ENCODE peak calls at places on chromosomes 16 and 17, in seven cellular contexts. N is brain microvascular endothelial cell, V is left ventricle myocardium inferior, A is osteoblast, Y is suprapubic skin, L is SK-N-SH, H is cardiac fibroblast. Z is an unnamed sample.

GRCh38 chr16:4391635-4392381 is 20.2 kb downstream of the VASN start:
- DNase-seq in N (no peak), V (no peak), A (peak; percentile 87), Y (no peak), L (peak; percentile 88), H (no peak), Z (no peak)

GRCh38 chr17:1713878-1714487 is 3.8 kb upstream of the TLCD2 start:
- DNase-seq in N (no peak), V (no peak), A (peak; percentile 73), Y (no peak), L (peak; percentile 62), H (no peak), Z (peak; percentile 50)

GRCh38 chr17:36527851-36528250 is 6.8 kb downstream of the MYO19 start:
- DNase-seq in N (no peak), V (no peak), A (no peak), Y (peak; percentile 64), L (no peak), H (no peak), Z (no peak)

GRCh38 chr17:31448467-31449077 is 57.1 kb downstream of the RAB11FIP4 start:
- DNase-seq in N (no peak), V (no peak), A (peak; percentile 88), Y (no peak), L (no peak), H (peak; percentile 23), Z (peak; percentile 55)

GRCh38 chr17:48505788-48506187 is 25.0 kb downstream of the HOXB1 start:
- DNase-seq in N (peak; percentile 70), V (no peak), A (no peak), Y (no peak), L (no peak), H (peak; percentile 96), Z (peak; percentile 94)

GRCh38 chr16:87201052-87201451 is 116.1 kb downstream of the C16orf95 start:
- DNase-seq in N (peak; percentile 99), V (peak; percentile 71), A (peak; percentile 94), Y (no peak), L (no peak), H (peak; percentile 100), Z (peak; percentile 99)

GRCh38 chr17:14058051-14058450 is 11.3 kb upstream of the COX10 start:
- DNase-seq in N (no peak), V (no peak), A (no peak), Y (no peak), L (no peak), H (no peak), Z (peak; percentile 97)

GRCh38 chr16:88468289-88469129 is 15.4 kb downstream of the ZFPM1 start:
- DNase-seq in N (no peak), V (no peak), A (peak; percentile 96), Y (no peak), L (peak; percentile 89), H (no peak), Z (no peak)

GRCh38 chr17:47791025-47791424 is 30.6 kb downstream of the OSBPL7 start:
- DNase-seq in N (no peak), V (no peak), A (no peak), Y (peak; percentile 26), L (no peak), H (no peak), Z (no peak)

GRCh38 chr17:64739316-64740058 is 77.4 kb upstream of the SMURF2 start:
- DNase-seq in N (no peak), V (no peak), A (peak; percentile 80), Y (peak; percentile 45), L (no peak), H (peak; percentile 82), Z (peak; percentile 71)

GRCh38 chr16:62036101-62036806 is at the start of gene CDH8:
- DNase-seq in N (peak; percentile 36), V (no peak), A (no peak), Y (no peak), L (peak; percentile 22), H (peak; percentile 14), Z (peak; percentile 23)

GRCh38 chr17:27257031-27257357 is 36.9 kb upstream of the WSB1 start:
- DNase-seq in N (no peak), V (no peak), A (no peak), Y (no peak), L (no peak), H (no peak), Z (no peak)

GRCh38 chr16:13936596-13937081 is 16.7 kb downstream of the ERCC4 start:
- DNase-seq in N (peak; percentile 43), V (no peak), A (no peak), Y (no peak), L (no peak), H (peak; percentile 74), Z (peak; percentile 75)

GRCh38 chr16:85856054-85856453 is 42.9 kb upstream of the IRF8 start:
- DNase-seq in N (no peak), V (no peak), A (peak; percentile 37), Y (no peak), L (no peak), H (no peak), Z (no peak)

GRCh38 chr17:13017623-13018462 is at the start of gene ELAC2:
- DNase-seq in N (peak; percentile 99), V (peak; percentile 96), A (peak; percentile 99), Y (peak; percentile 98), L (peak; percentile 97), H (peak; percentile 99), Z (peak; percentile 99)

GRCh38 chr17:75652934-75653549 is 13.9 kb downstream of the RECQL5 start:
- DNase-seq in N (peak; percentile 9), V (no peak), A (peak; percentile 87), Y (no peak), L (peak; percentile 85), H (peak; percentile 32), Z (no peak)

GRCh38 chr16:54447606-54448440 is 161.2 kb upstream of the IRX3 start:
- DNase-seq in N (peak; percentile 72), V (no peak), A (peak; percentile 95), Y (no peak), L (no peak), H (peak; percentile 93), Z (peak; percentile 85)

GRCh38 chr16:57268804-57269800 is 15.4 kb downstream of the PLLP start:
- DNase-seq in N (peak; percentile 49), V (peak; percentile 70), A (peak; percentile 68), Y (no peak), L (peak; percentile 73), H (no peak), Z (no peak)

GRCh38 chr16:82633964-82634600 is 7.3 kb downstream of the CDH13 start:
- DNase-seq in N (no peak), V (no peak), A (peak; percentile 87), Y (no peak), L (no peak), H (peak; percentile 53), Z (peak; percentile 58)

GRCh38 chr17:410674-411401 is 58.2 kb upstream of the RPH3AL start:
- DNase-seq in N (no peak), V (no peak), A (peak; percentile 87), Y (no peak), L (peak; percentile 48), H (peak; percentile 21), Z (peak; percentile 36)

GRCh38 chr16:54812229-54812628 is 118.4 kb upstream of the IRX5 start:
- DNase-seq in N (no peak), V (no peak), A (no peak), Y (no peak), L (no peak), H (peak; percentile 21), Z (peak; percentile 34)

GRCh38 chr16:54355251-54355650 is 68.7 kb upstream of the IRX3 start:
- DNase-seq in N (peak; percentile 72), V (no peak), A (peak; percentile 87), Y (no peak), L (no peak), H (peak; percentile 84), Z (peak; percentile 15)

GRCh38 chr17:82051776-82052637 is at the start of the genes GPS1 and RFNG:
- DNase-seq in N (no peak), V (peak; percentile 84), A (peak; percentile 100), Y (no peak), L (peak; percentile 99), H (peak; percentile 41), Z (peak; percentile 47)
- TF ChIP-seq CTCF in N (no peak), V (no peak), A (no peak), Y (no peak), L (no peak), H (no peak), Z (no peak)

GRCh38 chr16:69669577-69669976 is 56.8 kb downstream of the NQO1 start:
- DNase-seq in N (no peak), V (no peak), A (no peak), Y (no peak), L (no peak), H (no peak), Z (no peak)
- H3K4me3 ChIP-seq in N (no peak overlapping the region), V (no peak overlapping the region), A (no peak overlapping the region), Y (no peak overlapping the region), L (no peak overlapping the region), H (no peak overlapping the region), Z (no peak overlapping the region)

GRCh38 chr17:73338566-73339247 is 26.9 kb upstream of the CDC42EP4 start:
- DNase-seq in N (no peak), V (no peak), A (no peak), Y (peak; percentile 70), L (peak; percentile 20), H (no peak), Z (no peak)

GRCh38 chr17:73338050-73338491 is 26.3 kb upstream of the CDC42EP4 start:
- DNase-seq in N (peak; percentile 49), V (no peak), A (peak; percentile 92), Y (peak; percentile 77), L (peak; percentile 38), H (peak; percentile 36), Z (peak; percentile 70)

GRCh38 chr17:73336613-73337400 is 25.0 kb upstream of the CDC42EP4 start:
- DNase-seq in N (no peak), V (no peak), A (peak; percentile 23), Y (peak; percentile 65), L (peak; percentile 49), H (no peak), Z (no peak)

GRCh38 chr17:73334771-73335513 is 23.1 kb upstream of the CDC42EP4 start:
- DNase-seq in N (no peak), V (no peak), A (no peak), Y (peak; percentile 78), L (peak; percentile 16), H (no peak), Z (no peak)

GRCh38 chr17:73335591-73336503 is 24.0 kb upstream of the CDC42EP4 start:
- DNase-seq in N (no peak), V (no peak), A (peak; percentile 57), Y (peak; percentile 78), L (peak; percentile 38), H (no peak), Z (no peak)
- TF ChIP-seq CTCF in N (no peak), V (no peak), A (no peak), Y (no peak), L (no peak), H (no peak), Z (no peak)

GRCh38 chr16:680967-681745 is 946 bp downstream of the STUB1 start:
- DNase-seq in N (no peak), V (no peak), A (peak; percentile 96), Y (no peak), L (no peak), H (peak; percentile 63), Z (peak; percentile 53)

GRCh38 chr16:680625-680945 is 375 bp downstream of the STUB1 start:
- DNase-seq in N (no peak), V (no peak), A (no peak), Y (no peak), L (no peak), H (no peak), Z (no peak)

GRCh38 chr16:682493-683395 is 1.4 kb downstream of the JMJD8 start:
- DNase-seq in N (no peak), V (no peak), A (no peak), Y (no peak), L (no peak), H (no peak), Z (no peak)

GRCh38 chr16:683396-684066 is 603 bp downstream of the JMJD8 start:
- DNase-seq in N (no peak), V (no peak), A (no peak), Y (no peak), L (no peak), H (no peak), Z (no peak)

GRCh38 chr16:681746-682427 is 1.7 kb downstream of the STUB1 start:
- DNase-seq in N (no peak), V (no peak), A (no peak), Y (no peak), L (no peak), H (peak; percentile 46), Z (no peak)
- H3K4me3 ChIP-seq in N (peak overlapping the region; percentile 22), V (peak overlapping the region; percentile 88), A (peak overlapping the region; percentile 84), Y (peak overlapping the region; percentile 84), L (peak overlapping the region; percentile 96), H (peak overlapping the region; percentile 75), Z (peak overlapping the region; percentile 76)